ENCODE peak calls at places on chromosomes 5 and 9, in six cellular contexts. Q is non-pigmented ciliary epithelial cell; T is effector memory CD8-positive, alpha-beta T cell; M is retina; Z is NCI-H510A treated with DMSO at 0.1 percent for 48 hours; D is NB4. B is an unnamed sample.

GRCh38 chr9:136777359-136777758 is 13.0 kb upstream of the LCN15 start:
- DNase-seq in Q (no peak), M (no peak), D (no peak), Z (no peak), T (no peak), B (no peak)

GRCh38 chr9:36214571-36214970 is 23.9 kb downstream of the CLTA start:
- DNase-seq in D (no peak), T (no peak), Z (no peak), M (no peak), Q (no peak), B (no peak)

GRCh38 chr5:172403191-172403794 is 51.0 kb downstream of the SH3PXD2B start:
- DNase-seq in D (no peak), Z (no peak), Q (no peak), T (no peak), M (peak), B (no peak)

GRCh38 chr5:53426878-53427277 is 53.6 kb upstream of the FST start:
- DNase-seq in Q (no peak), M (no peak), D (no peak), Z (no peak), T (no peak), B (no peak)

GRCh38 chr9:132882616-132883015 is 3.9 kb downstream of the SPACA9 start:
- DNase-seq in Q (no peak), T (no peak), M (no peak), D (peak), Z (no peak), B (no peak)

GRCh38 chr9:127013597-127013996 is 99.0 kb downstream of the RALGPS1 start:
- DNase-seq in T (no peak), Q (no peak), D (no peak), Z (no peak), M (no peak), B (no peak)

GRCh38 chr5:151745071-151745705 is 13.2 kb downstream of the ATOX1 start:
- DNase-seq in T (peak), M (no peak), Z (no peak), D (no peak), Q (no peak), B (no peak)

GRCh38 chr9:18753904-18754303 is 279.1 kb downstream of the SAXO1 start:
- DNase-seq in D (no peak), Z (no peak), T (no peak), M (no peak), Q (no peak), B (no peak)

GRCh38 chr5:170469414-170469813 is 34.4 kb upstream of the KCNIP1 start:
- DNase-seq in M (no peak), D (no peak), Q (no peak), T (no peak), Z (no peak), B (no peak)

GRCh38 chr5:6812800-6813731 is 99.8 kb downstream of the TENT4A start:
- DNase-seq in D (peak), Q (no peak), T (no peak), Z (no peak), M (no peak), B (no peak)

GRCh38 chr5:107457138-107457537 is 213.6 kb downstream of the EFNA5 start:
- DNase-seq in M (no peak), Q (no peak), D (no peak), Z (no peak), T (no peak), B (no peak)

GRCh38 chr9:1701113-1701512 is 314.0 kb upstream of the SMARCA2 start:
- DNase-seq in Z (no peak), T (no peak), M (no peak), D (peak), Q (no peak), B (no peak)

GRCh38 chr9:37149646-37150308 is 29.4 kb downstream of the ZCCHC7 start:
- DNase-seq in Q (no peak), T (no peak), M (no peak), D (no peak), Z (no peak), B (no peak)

GRCh38 chr5:77844408-77845272 is 68.5 kb upstream of the TBCA start:
- DNase-seq in D (no peak), T (no peak), Z (no peak), Q (no peak), M (peak), B (no peak)

B was measured in KBM-7.